ENCODE peak calls at places on chromosomes 11 and 22, in four cellular contexts. D is GM23248, H is NAMALWA, R is COR-L47. X is an unnamed sample.

GRCh38 chr22:41845380-41846267 is 12.7 kb downstream of the SREBF2 start:
- DNase-seq in D (no peak), H (no peak), R (no peak), X (no peak)

GRCh38 chr22:19440411-19441195 is 6.9 kb downstream of the C22orf39 start:
- DNase-seq in D (no peak), H (no peak), R (no peak), X (no peak)

GRCh38 chr22:32607086-32607485 is 132.5 kb downstream of the FBXO7 start:
- DNase-seq in D (no peak), H (no peak), R (no peak), X (no peak)

GRCh38 chr11:73177380-73178091 is 35.4 kb upstream of the FCHSD2 start:
- DNase-seq in D (peak), H (no peak), R (no peak), X (no peak)

GRCh38 chr11:79942071-79942470 is 501.2 kb upstream of the TENM4 start:
- DNase-seq in D (no peak), H (no peak), R (no peak), X (no peak)

GRCh38 chr11:64598797-64599697 is 8.0 kb downstream of the SLC22A12 start:
- DNase-seq in D (no peak), H (no peak), R (no peak), X (no peak)

GRCh38 chr11:1937616-1938342 is 9.4 kb upstream of the MRPL23 start:
- DNase-seq in D (no peak), H (no peak), R (no peak), X (no peak)

GRCh38 chr11:86869966-86870570 is 69.7 kb downstream of the PRSS23 start:
- DNase-seq in D (peak), H (peak), R (peak), X (peak)

GRCh38 chr22:43154887-43155536 is 3.7 kb downstream of the TSPO start:
- DNase-seq in D (peak), H (no peak), R (no peak), X (no peak)

GRCh38 chr11:2271327-2272240 is 1.2 kb upstream of the ASCL2 start:
- DNase-seq in D (no peak), H (no peak), R (no peak), X (no peak)

GRCh38 chr11:24226606-24227005 is 270.2 kb upstream of the LUZP2 start:
- DNase-seq in D (no peak), H (no peak), R (no peak), X (no peak)

GRCh38 chr11:75576017-75576416 is 14.0 kb downstream of the SERPINH1 start:
- DNase-seq in D (no peak), H (no peak), R (no peak), X (no peak)

GRCh38 chr22:24054356-24054755 is 43.3 kb downstream of the CABIN1 start:
- DNase-seq in D (peak), H (no peak), R (no peak), X (no peak)

GRCh38 chr22:26561756-26562417 is 28.0 kb downstream of the TPST2 start:
- DNase-seq in D (no peak), H (no peak), R (no peak), X (no peak)

GRCh38 chr11:71948314-71949027 is 19.6 kb downstream of the RNF121 start:
- DNase-seq in D (no peak), H (no peak), R (no peak), X (no peak)

GRCh38 chr11:72686639-72687215 is 12.5 kb upstream of the PDE2A start:
- DNase-seq in D (peak), H (no peak), R (no peak), X (no peak)

GRCh38 chr11:11253995-11254394 is 99.1 kb downstream of the CSNK2A3 start:
- DNase-seq in D (no peak), H (no peak), R (no peak), X (no peak)

GRCh38 chr11:6474423-6474792 is 667 bp upstream of the TRIM3 start:
- DNase-seq in D (no peak), H (peak), R (no peak), X (no peak)

GRCh38 chr11:7421136-7421535 is 64.2 kb upstream of the OLFML1 start:
- DNase-seq in D (no peak), H (no peak), R (no peak), X (no peak)

GRCh38 chr11:124278261-124278660 is 22.1 kb downstream of the OR8G5 start:
- DNase-seq in D (no peak), H (no peak), R (no peak), X (no peak)

GRCh38 chr11:120771551-120772060 is 252.3 kb upstream of the TBCEL start:
- DNase-seq in D (no peak), H (no peak), R (no peak), X (no peak)